ENCODE peak calls at places on chromosomes 16 and 17, in nine cellular contexts. M, F, J, I, Y, B, X, H and U are unnamed samples.

GRCh38 chr16:28264656-28265055 is 27.7 kb upstream of the SBK1 start:
- DNase-seq in I (peak), B (no peak), F (no peak), J (peak), M (no peak), H (peak), Y (peak), X (peak), U (peak)

GRCh38 chr17:38735161-38735997 is 5.2 kb downstream of the CISD3 start:
- DNase-seq in Y (peak), I (peak), F (no peak), X (peak), J (no peak), H (peak), M (peak), B (peak), U (peak)

GRCh38 chr17:4179071-4179470 is 36.1 kb downstream of the CYB5D2 start:
- DNase-seq in F (no peak), B (no peak), X (no peak), H (no peak), I (no peak), Y (no peak), J (no peak), M (no peak), U (no peak)

GRCh38 chr17:79864617-79865250 is 25.5 kb upstream of the CBX4 start:
- DNase-seq in X (no peak), J (no peak), Y (no peak), B (no peak), H (no peak), F (no peak), I (no peak), M (no peak), U (no peak)

GRCh38 chr16:78163772-78164391 is 64.4 kb downstream of the WWOX start:
- DNase-seq in F (no peak), X (no peak), Y (no peak), H (no peak), M (no peak), B (no peak), J (no peak), I (no peak), U (no peak)

GRCh38 chr17:75503337-75503950 is 11.9 kb downstream of the CASKIN2 start:
- DNase-seq in B (no peak), H (no peak), I (no peak), M (no peak), Y (no peak), X (no peak), F (no peak), J (no peak), U (no peak)

GRCh38 chr17:58301504-58302150 is 20.9 kb upstream of the MPO start:
- DNase-seq in F (no peak), I (peak), B (peak), Y (no peak), J (no peak), H (no peak), M (no peak), X (no peak), U (no peak)

GRCh38 chr16:84194018-84194417 is 3.1 kb downstream of the ADAD2 start:
- DNase-seq in M (no peak), H (no peak), B (no peak), I (no peak), Y (no peak), J (no peak), X (no peak), F (no peak), U (no peak)

GRCh38 chr16:10086620-10087019 is 95.6 kb downstream of the GRIN2A start:
- DNase-seq in J (no peak), X (no peak), Y (no peak), H (no peak), M (no peak), B (peak), I (no peak), F (no peak), U (no peak)

GRCh38 chr16:9050102-9050830 is 41.2 kb upstream of the HAPSTR1 start:
- DNase-seq in Y (peak), H (no peak), F (no peak), X (peak), B (no peak), I (no peak), J (peak), M (no peak), U (no peak)

GRCh38 chr16:73771676-73772075 is 524.9 kb upstream of the PSMD7 start:
- DNase-seq in F (no peak), J (no peak), M (no peak), Y (no peak), X (no peak), I (no peak), B (no peak), H (no peak), U (no peak)

GRCh38 chr17:57085448-57086068 is 512 bp downstream of the AKAP1 start:
- DNase-seq in Y (peak), B (peak), F (no peak), J (peak), M (peak), H (peak), X (peak), I (peak), U (peak)

GRCh38 chr16:65523258-65523950 is 401.5 kb upstream of the CDH11 start:
- DNase-seq in Y (no peak), H (no peak), B (no peak), I (no peak), X (no peak), J (no peak), F (no peak), M (no peak), U (no peak)

GRCh38 chr16:13919683-13920509 is at the start of gene ERCC4:
- DNase-seq in X (peak), B (peak), M (peak), H (peak), Y (peak), I (peak), J (peak), F (peak), U (peak)

GRCh38 chr17:81027038-81027437 is 7.9 kb upstream of the BAIAP2 start:
- DNase-seq in I (no peak), M (no peak), J (no peak), X (no peak), F (no peak), H (no peak), Y (no peak), B (no peak), U (no peak)

GRCh38 chr17:50839591-50840310 is 4.4 kb downstream of the WFIKKN2 start:
- DNase-seq in X (no peak), I (no peak), J (no peak), Y (no peak), F (no peak), H (no peak), M (no peak), B (peak), U (no peak)

GRCh38 chr17:48773245-48773644 is 43.8 kb downstream of the TTLL6 start:
- DNase-seq in M (no peak), X (no peak), B (no peak), I (no peak), J (no peak), H (no peak), Y (no peak), F (no peak), U (no peak)

GRCh38 chr16:50640391-50640790 is 40.7 kb downstream of the SNX20 start:
- DNase-seq in X (no peak), I (no peak), H (no peak), J (no peak), F (no peak), M (no peak), Y (no peak), B (no peak), U (no peak)

GRCh38 chr16:75648265-75649076 is 898 bp downstream of the TERF2IP start:
- DNase-seq in I (peak), H (peak), M (peak), J (peak), Y (peak), X (peak), F (peak), B (peak), U (peak)

GRCh38 chr16:339680-340079 is 12.8 kb downstream of the AXIN1 start:
- DNase-seq in Y (no peak), I (no peak), F (no peak), B (no peak), J (no peak), M (no peak), H (peak), X (no peak), U (no peak)

GRCh38 chr16:47574091-47575054 is 113.2 kb downstream of the PHKB start:
- DNase-seq in X (no peak), M (no peak), Y (no peak), H (no peak), B (no peak), F (no peak), I (no peak), J (peak), U (no peak)

GRCh38 chr16:49462989-49463371 is 89.4 kb downstream of the C16orf78 start:
- DNase-seq in B (peak), I (peak), Y (no peak), H (no peak), F (no peak), J (no peak), M (no peak), X (no peak), U (no peak)

DNA sequence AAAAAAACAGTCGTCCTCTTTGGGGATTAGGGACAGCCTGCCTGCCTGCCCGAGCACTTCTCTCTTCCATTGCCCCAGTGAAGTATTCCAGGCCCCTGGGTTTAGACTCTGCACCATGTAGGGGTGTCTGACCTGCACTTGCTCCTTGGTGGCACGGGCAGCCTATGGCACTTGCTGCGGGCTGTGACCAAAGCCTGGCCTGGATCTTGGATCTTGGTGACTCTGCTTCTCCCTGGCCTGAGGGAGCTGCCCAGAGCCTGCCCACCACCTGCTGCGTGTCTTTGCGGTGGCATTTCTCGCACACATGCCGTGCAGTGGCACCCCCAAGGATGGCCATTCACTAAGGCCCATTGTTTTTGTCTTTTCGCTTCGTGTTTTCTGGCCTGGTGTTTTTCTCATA is 6.1 kb upstream of the STH start:
- DNase-seq in Y (no peak), M (no peak), F (no peak), I (no peak), X (no peak), J (no peak), B (no peak), H (no peak), U (no peak)
- TF ChIP-seq POLR2A in Y (no peak), M (no peak), F (no peak), I (no peak), X (no peak), J (no peak), B (no peak), H (no peak), U (no peak)

GRCh38 chr16:89489040-89489721 is 1.2 kb downstream of the ANKRD11 start:
- DNase-seq in M (peak), F (peak), Y (peak), X (peak), B (peak), J (peak), I (peak), H (peak), U (peak)
- TF ChIP-seq POLR2A in M (no peak), F (no peak), Y (no peak), X (no peak), B (no peak), J (peak), I (no peak), H (peak), U (no peak)

DNA sequence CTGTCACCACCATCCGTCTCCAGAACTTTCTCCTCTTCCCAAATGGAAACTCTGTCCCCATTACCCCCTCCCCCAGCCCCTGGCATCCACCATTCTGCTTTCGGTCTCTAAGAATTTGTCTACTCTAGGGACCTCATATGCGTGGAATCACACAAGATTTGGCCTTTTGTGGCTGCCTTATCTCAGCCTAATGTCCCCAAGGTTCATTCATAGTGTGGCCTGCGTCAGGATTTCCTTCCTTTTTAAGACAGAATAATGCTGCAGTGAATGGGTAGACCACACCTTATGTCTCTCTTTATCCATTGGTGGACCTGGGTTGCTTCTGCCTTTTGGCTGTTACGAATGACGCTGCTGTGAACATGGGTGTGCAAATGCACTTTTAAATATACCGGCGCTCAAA is 139.7 kb upstream of the PLCG2 start:
- DNase-seq in F (no peak), X (no peak), I (no peak), J (no peak), M (no peak), H (no peak), B (no peak), Y (no peak), U (no peak)
- TF ChIP-seq POLR2A in F (no peak), X (no peak), I (no peak), J (no peak), M (no peak), H (no peak), B (no peak), Y (no peak), U (no peak)

GRCh38 chr17:30290696-30291570 is 811 bp downstream of the BLMH start:
- DNase-seq in B (peak), F (no peak), I (peak), X (peak), H (peak), Y (peak), J (peak), M (no peak), U (peak)
- TF ChIP-seq POLR2A in B (no peak), F (peak), I (no peak), X (no peak), H (no peak), Y (no peak), J (no peak), M (no peak), U (no peak)

DNA sequence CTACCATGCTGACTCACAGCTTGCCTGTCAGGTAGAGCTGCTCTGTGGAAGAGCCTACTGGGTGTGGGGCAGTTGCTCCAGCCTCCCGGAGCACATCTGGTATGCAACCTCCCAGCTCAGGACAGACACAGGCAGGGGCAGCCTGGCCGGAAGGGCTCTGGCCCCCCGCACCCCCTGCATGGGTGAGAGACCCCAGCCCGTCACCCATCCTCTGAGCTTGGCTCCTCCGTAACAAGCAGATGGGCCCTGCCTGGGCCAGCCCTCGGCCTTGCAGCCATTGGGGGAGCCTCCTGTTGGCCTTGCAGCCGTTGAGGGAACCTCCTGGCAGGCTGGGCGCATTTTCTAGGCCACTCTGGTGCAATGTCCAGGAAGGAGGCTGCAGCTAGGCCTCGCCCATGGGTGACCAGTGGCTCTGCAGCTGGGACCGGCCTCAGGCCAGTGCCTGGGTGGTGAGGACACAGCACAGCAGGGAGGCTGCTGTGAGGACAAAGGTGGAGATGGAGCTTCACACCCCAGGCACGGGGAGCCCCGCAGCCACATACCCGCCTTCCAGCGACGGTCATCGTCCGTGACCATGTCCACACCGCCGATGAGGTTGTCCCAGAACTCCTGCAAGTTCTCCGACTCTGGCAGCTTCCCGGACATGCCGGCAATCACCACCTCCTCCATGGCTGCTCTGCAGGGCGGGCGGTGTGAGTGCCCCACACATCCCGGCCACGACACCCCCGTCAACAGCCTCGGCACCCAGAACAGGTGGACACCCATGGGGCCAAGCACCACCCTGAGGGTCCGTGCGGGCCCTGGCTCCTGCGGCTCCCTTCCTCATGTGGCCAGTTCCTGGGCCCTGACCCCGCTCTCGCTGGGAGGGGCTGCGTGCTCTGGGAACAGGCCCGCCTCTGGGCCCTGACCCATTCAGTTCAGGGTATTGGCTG is 2.0 kb downstream of the FASN start:
- DNase-seq in J (no peak), H (no peak), Y (no peak), M (no peak), I (no peak), X (no peak), B (no peak), F (no peak), U (no peak)
- TF ChIP-seq POLR2A in J (no peak), H (no peak), Y (no peak), M (no peak), I (no peak), X (no peak), B (no peak), F (no peak), U (no peak)

DNA sequence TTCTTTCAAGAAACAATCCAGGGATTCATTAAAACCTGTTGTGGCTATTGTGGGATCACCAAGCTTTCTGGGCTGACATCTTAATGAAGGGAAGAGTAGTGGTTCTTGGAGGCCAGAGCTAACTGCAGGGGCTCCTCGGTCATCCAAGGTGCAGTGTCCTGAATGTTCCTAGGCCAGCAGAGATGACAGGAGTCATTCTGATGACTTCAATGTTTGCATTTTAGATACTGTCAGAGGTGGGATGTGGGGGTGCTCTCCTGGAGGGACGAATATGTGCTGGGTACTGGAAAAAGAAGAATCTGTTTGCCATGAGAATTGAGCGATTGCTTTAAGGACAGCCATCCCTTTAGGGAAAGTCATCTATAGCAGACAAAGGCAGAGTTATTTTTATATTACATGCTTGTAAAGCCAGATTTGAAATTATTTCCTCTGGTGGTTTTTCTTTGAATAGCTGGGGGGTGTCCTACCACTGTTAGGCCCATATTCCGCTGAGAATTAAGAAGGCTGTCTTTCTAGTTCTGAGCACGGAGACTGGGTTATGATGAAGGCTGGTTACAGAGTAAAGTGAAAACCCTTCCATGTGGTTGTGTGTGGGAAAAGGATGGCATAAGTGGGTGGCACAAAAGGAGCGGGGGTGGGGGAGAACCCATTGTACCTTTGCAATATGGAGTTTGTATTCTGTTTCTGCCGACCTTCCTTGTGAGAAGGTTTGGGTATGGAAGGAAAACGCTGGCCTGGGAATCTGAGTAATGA is 7.4 kb downstream of the HLF start:
- DNase-seq in B (no peak), X (no peak), F (no peak), Y (no peak), I (no peak), J (no peak), H (no peak), M (no peak), U (no peak)
- TF ChIP-seq POLR2A in B (no peak), X (no peak), F (no peak), Y (no peak), I (no peak), J (no peak), H (no peak), M (no peak), U (no peak)

GRCh38 chr16:15704545-15704987 is 54.5 kb downstream of the NDE1 start:
- DNase-seq in B (peak), M (peak), Y (peak), J (peak), F (peak), I (peak), X (peak), H (peak), U (peak)

GRCh38 chr16:15701975-15702970 is 52.2 kb downstream of the NDE1 start:
- DNase-seq in F (no peak), B (no peak), X (no peak), M (no peak), H (no peak), J (peak), Y (no peak), I (no peak), U (no peak)

GRCh38 chr16:15703029-15703736 is 53.1 kb downstream of the NDE1 start:
- DNase-seq in F (no peak), X (no peak), Y (no peak), B (no peak), M (no peak), J (no peak), I (no peak), H (no peak), U (no peak)

GRCh38 chr16:15699819-15700218 is 49.8 kb downstream of the NDE1 start:
- DNase-seq in I (no peak), F (no peak), Y (no peak), H (no peak), M (no peak), B (no peak), X (no peak), J (no peak), U (no peak)

DNA sequence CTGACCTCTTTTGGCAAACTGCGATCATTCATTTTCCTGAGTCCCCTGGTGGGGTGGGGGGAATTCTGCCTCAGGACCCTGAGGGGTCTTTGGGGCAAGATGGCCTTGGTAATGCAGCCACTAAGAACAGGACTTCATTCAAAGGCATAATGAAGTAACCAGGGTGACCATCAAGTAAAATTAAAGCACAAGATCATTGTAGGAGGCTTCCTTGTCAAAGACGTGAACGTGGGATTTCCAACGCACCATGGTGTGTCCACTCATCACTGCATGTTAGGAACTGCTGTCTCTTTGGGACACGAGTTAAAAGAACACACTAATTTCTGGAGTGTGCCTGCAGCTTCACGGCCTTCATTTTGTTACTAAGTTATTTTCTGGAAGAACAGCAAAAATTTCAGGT is 51.3 kb downstream of the NDE1 start:
- DNase-seq in F (no peak), H (no peak), Y (no peak), B (no peak), X (no peak), J (no peak), I (no peak), M (no peak), U (no peak)
- TF ChIP-seq POLR2A in F (no peak), H (no peak), Y (no peak), B (no peak), X (no peak), J (no peak), I (no peak), M (no peak), U (no peak)